ENCODE peak calls at places on chromosomes 6 and 20, in six cellular contexts. D is heart left ventricle, Q is GM23248, L is aorta, J is HCT116, M is lower lobe of right lung. U is an unnamed sample.

GRCh38 chr6:152068622-152069261 is 261.3 kb downstream of the ESR1 start:
- DNase-seq in M (no peak), D (no peak), L (no peak), J (no peak), Q (no peak), U (no peak)

GRCh38 chr6:44002591-44003344 is 124.5 kb downstream of the MRPL14 start:
- DNase-seq in M (peak; percentile 73), Q (peak; percentile 77), D (peak; percentile 46), J (no peak), L (peak; percentile 86), U (peak; percentile 71)

GRCh38 chr6:52407467-52407866 is 12.7 kb upstream of the EFHC1 start:
- DNase-seq in L (no peak), M (no peak), Q (peak; percentile 79), D (no peak), J (no peak), U (peak; percentile 43)

GRCh38 chr6:89763550-89763949 is 56.0 kb downstream of the MDN1 start:
- DNase-seq in Q (peak; percentile 56), M (no peak), D (no peak), L (no peak), J (no peak), U (no peak)

GRCh38 chr20:45842169-45842812 is 8.7 kb downstream of the SNX21 start:
- DNase-seq in J (no peak), D (no peak), M (no peak), L (no peak), Q (peak; percentile 71), U (no peak)

GRCh38 chr20:14538433-14538832 is 201.0 kb upstream of the FLRT3 start:
- DNase-seq in J (no peak), L (no peak), Q (no peak), M (no peak), D (no peak), U (no peak)

GRCh38 chr20:53933232-53933846 is 137.1 kb downstream of the BCAS1 start:
- DNase-seq in M (no peak), D (no peak), Q (no peak), J (no peak), L (no peak), U (no peak)

GRCh38 chr6:75291331-75291730 is 6.7 kb upstream of the TMEM30A start:
- DNase-seq in Q (no peak), D (no peak), J (no peak), M (no peak), L (no peak), U (no peak)

GRCh38 chr20:56875052-56875663 is 246.1 kb downstream of the TFAP2C start:
- DNase-seq in Q (peak; percentile 88), L (no peak), J (peak; percentile 10), M (no peak), D (no peak), U (no peak)

GRCh38 chr6:158174024-158174423 is 5.9 kb downstream of the GTF2H5 start:
- DNase-seq in M (no peak), Q (no peak), L (no peak), D (no peak), J (no peak), U (no peak)

GRCh38 chr6:951782-952181 is 258.8 kb upstream of the EXOC2 start:
- DNase-seq in D (no peak), M (no peak), J (no peak), Q (no peak), L (no peak), U (no peak)

GRCh38 chr6:2840794-2841061 is 935 bp downstream of the SERPINB1 start:
- DNase-seq in L (no peak), Q (no peak), D (no peak), M (no peak), J (no peak), U (no peak)

GRCh38 chr6:2839982-2840793 is 1.5 kb downstream of the SERPINB1 start:
- DNase-seq in M (no peak), D (no peak), L (no peak), Q (peak; percentile 34), J (no peak), U (no peak)

GRCh38 chr6:2842139-2842552 is 483 bp upstream of the SERPINB1 start:
- DNase-seq in Q (no peak), M (no peak), D (no peak), J (no peak), L (no peak), U (no peak)

GRCh38 chr6:2841264-2842138 is at the start of gene SERPINB1:
- DNase-seq in Q (peak; percentile 94), D (peak; percentile 93), J (peak; percentile 81), M (peak; percentile 98), L (peak; percentile 97), U (peak; percentile 81)

GRCh38 chr6:2839195-2839981 is 2.3 kb downstream of the SERPINB1 start:
- DNase-seq in D (no peak), Q (peak; percentile 61), L (no peak), J (peak; percentile 79), M (no peak), U (no peak)
- H3K4me1 ChIP-seq in D (peaks cover 16% of the 10 kb centered on the region), Q (peaks cover 40% of the 10 kb centered on the region), L (no peaks in the 10 kb centered on the region), J (peaks cover 67% of the 10 kb centered on the region), M (peaks cover 69% of the 10 kb centered on the region), U (peaks cover 30% of the 10 kb centered on the region)

GRCh38 chr6:31378721-31379103 is 21.7 kb upstream of the HLA-B start:
- DNase-seq in M (no peak), Q (no peak), J (no peak), D (no peak), L (no peak), U (no peak)
- H3K9me3 ChIP-seq in M (no peaks in the 10 kb centered on the region), Q (no peaks in the 10 kb centered on the region), J (no peaks in the 10 kb centered on the region), D (no peaks in the 10 kb centered on the region), L (no peaks in the 10 kb centered on the region), U (no peaks in the 10 kb centered on the region)

DNA sequence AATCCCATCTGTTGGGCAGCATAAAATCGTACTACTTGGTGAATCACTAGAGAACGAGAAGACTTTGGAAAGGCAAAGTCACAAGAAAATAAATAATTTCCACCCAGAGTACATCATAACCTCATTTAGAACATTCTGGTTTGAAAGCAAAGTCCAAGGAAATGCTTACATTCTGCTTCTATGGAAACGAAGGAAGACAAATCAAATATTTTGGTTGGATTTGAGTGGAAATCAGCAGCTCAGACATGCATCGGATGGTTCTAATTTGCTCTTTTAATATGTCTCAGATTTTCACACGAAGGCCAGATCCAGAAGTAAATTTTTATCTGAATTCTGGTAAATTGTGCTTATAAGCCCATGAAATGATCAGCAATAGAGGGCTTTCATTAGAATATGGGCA is 60.6 kb upstream of the LTV1 start:
- DNase-seq in D (no peak), J (no peak), Q (peak; percentile 45), L (no peak), M (no peak), U (no peak)
- H3K36me3 ChIP-seq in D (peaks cover 13% of the 10 kb centered on the region), J (no peaks in the 10 kb centered on the region), Q (peaks cover 23% of the 10 kb centered on the region), L (no peaks in the 10 kb centered on the region), M (peaks cover 28% of the 10 kb centered on the region), U (no peaks in the 10 kb centered on the region)

DNA sequence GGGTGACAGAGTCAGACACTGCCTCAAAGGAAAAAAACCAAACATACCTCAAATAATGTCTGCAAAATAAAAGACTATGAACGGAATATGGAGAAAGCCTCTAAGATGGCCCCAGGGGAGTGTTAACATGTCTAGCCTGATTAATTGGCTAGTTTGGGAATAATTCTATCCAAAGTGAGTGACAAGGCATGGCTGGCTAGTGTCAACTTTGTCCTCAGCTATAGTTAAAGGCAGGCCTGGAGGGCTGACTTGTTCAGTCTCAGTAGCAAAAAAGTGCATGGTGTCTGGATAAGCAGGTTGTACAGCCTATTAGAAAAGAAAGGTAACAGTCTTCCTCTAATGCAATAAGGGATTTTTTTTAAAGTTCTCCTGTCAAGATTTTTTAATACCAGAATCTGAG is 32.7 kb downstream of the GCNT2 start:
- DNase-seq in D (no peak), M (no peak), L (no peak), J (no peak), Q (no peak), U (no peak)
- H3K4me1 ChIP-seq in D (no peaks in the 10 kb centered on the region), M (peaks cover 5% of the 10 kb centered on the region), L (peaks cover 7% of the 10 kb centered on the region), J (no peaks in the 10 kb centered on the region), Q (no peaks in the 10 kb centered on the region), U (peaks cover 16% of the 10 kb centered on the region)

DNA sequence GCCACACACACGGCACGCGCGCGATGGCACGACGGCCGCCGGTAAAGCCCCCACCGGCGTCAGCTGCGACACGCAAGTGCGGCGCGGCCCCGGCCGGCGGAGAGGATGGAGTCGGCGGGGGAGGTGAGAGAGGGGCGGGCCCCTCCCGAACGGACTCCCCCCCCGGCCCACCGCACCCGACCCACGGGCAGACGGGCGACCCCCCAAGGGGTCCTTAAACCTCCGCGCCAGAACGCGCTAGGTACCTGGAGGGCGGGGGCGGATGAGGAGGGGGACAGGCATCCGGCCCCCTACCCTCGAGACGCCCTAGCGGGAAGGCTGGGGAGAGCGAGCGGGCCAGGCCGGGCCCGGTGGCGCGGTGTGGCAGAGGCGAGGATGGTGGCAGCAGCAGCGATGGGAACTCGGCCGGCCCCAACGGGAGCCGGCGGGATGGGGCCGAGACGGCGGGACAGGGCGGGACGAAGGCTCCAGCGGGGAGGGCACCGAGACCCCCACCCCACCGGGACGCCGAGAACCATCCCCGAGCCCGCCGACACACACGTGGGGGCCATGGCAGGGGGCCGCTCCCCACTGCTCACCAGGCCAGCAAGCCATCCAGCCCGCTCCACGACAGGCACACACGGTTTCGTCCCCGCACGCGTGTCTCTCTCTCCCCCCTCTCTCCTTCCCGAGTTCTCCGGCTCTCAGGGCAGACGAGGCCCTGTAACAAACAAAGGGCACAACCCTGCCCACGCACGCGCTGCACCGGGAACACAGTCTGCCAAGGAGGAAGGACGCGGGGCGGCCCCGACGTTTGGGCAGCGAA is 1515.4 kb upstream of the DEFB115 start:
- DNase-seq in J (no peak), M (no peak), Q (no peak), D (no peak), L (peak; percentile 70), U (no peak)
- H3K9me3 ChIP-seq in J (no peaks in the 10 kb centered on the region), M (peaks cover 12% of the 10 kb centered on the region), Q (no peaks in the 10 kb centered on the region), D (peaks cover 11% of the 10 kb centered on the region), L (peaks cover 3% of the 10 kb centered on the region), U (no peaks in the 10 kb centered on the region)

GRCh38 chr20:62945771-62946339 is 6.7 kb upstream of the SLC17A9 start:
- DNase-seq in M (peak; percentile 22), L (peak; percentile 64), J (no peak), D (no peak), Q (no peak), U (no peak)

GRCh38 chr20:62947532-62948300 is 4.8 kb upstream of the SLC17A9 start:
- DNase-seq in M (no peak), J (no peak), Q (no peak), D (no peak), L (peak; percentile 54), U (no peak)

GRCh38 chr20:62949153-62949821 is 3.2 kb upstream of the SLC17A9 start:
- DNase-seq in L (no peak), J (no peak), Q (no peak), M (peak; percentile 6), D (no peak), U (no peak)

GRCh38 chr20:62944746-62945145 is 6.8 kb downstream of the GID8 start:
- DNase-seq in Q (no peak), M (no peak), L (peak; percentile 41), D (no peak), J (no peak), U (no peak)

GRCh38 chr20:62946918-62947317 is 5.6 kb upstream of the SLC17A9 start:
- DNase-seq in D (no peak), M (no peak), J (no peak), L (peak; percentile 58), Q (no peak), U (no peak)
- H3K36me3 ChIP-seq in D (peaks cover 8% of the 10 kb centered on the region), M (peaks cover 82% of the 10 kb centered on the region), J (peaks cover 45% of the 10 kb centered on the region), L (no peaks in the 10 kb centered on the region), Q (peaks cover 27% of the 10 kb centered on the region), U (peaks cover 63% of the 10 kb centered on the region)